ENCODE peak calls at places on chromosome 12, in six cellular contexts. R is HepG2, V is K562, Y is GM12891, M is H1, Z is GM12878. E is an unnamed sample.

GRCh38 chr12:30268036-30268435 is 427.6 kb downstream of the IPO8 start:
- DNase-seq in V (no peak), M (no peak), R (no peak), Y (no peak), Z (no peak), E (no peak)

GRCh38 chr12:75998292-75999063 is 33.1 kb downstream of the PHLDA1 start:
- DNase-seq in V (no peak), Z (no peak), Y (no peak), M (no peak), R (no peak), E (no peak)

GRCh38 chr12:50187084-50187900 is 20.1 kb upstream of the CERS5 start:
- DNase-seq in V (no peak), R (no peak), Z (peak), Y (no peak), M (no peak), E (no peak)

GRCh38 chr12:68958337-68958736 is 25.4 kb upstream of the CPM start:
- DNase-seq in R (no peak), V (no peak), Y (peak), Z (peak), M (no peak), E (peak)

GRCh38 chr12:85325452-85325851 is 45.4 kb downstream of the ALX1 start:
- DNase-seq in M (no peak), V (no peak), R (no peak), Z (no peak), Y (no peak), E (no peak)

GRCh38 chr12:11653215-11653753 is 3.8 kb downstream of the ETV6 start:
- DNase-seq in Z (peak), R (no peak), M (no peak), V (no peak), Y (no peak), E (no peak)

GRCh38 chr12:129150721-129151120 is 297.4 kb downstream of the GLT1D1 start:
- DNase-seq in Z (no peak), V (no peak), R (no peak), M (no peak), Y (no peak), E (no peak)

GRCh38 chr12:126337556-126337955 is 1272.3 kb downstream of the AACS start:
- DNase-seq in V (no peak), M (no peak), Z (no peak), Y (no peak), R (no peak), E (no peak)

GRCh38 chr12:104215638-104216297 is at the start of gene TXNRD1:
- DNase-seq in M (peak), Z (peak), Y (peak), V (peak), R (peak), E (peak)

GRCh38 chr12:55743131-55743921 is 404 bp downstream of the GDF11 start:
- DNase-seq in V (peak), Z (no peak), R (no peak), M (peak), Y (peak), E (peak)

GRCh38 chr12:98754095-98754494 is 109.0 kb downstream of the APAF1 start:
- DNase-seq in M (no peak), Z (peak), Y (peak), R (peak), V (peak), E (peak)
- TF ChIP-seq POLR2AphosphoS5 in M (no peak), Z (no peak), Y (no peak), R (no peak), V (no peak), E (no peak)

DNA sequence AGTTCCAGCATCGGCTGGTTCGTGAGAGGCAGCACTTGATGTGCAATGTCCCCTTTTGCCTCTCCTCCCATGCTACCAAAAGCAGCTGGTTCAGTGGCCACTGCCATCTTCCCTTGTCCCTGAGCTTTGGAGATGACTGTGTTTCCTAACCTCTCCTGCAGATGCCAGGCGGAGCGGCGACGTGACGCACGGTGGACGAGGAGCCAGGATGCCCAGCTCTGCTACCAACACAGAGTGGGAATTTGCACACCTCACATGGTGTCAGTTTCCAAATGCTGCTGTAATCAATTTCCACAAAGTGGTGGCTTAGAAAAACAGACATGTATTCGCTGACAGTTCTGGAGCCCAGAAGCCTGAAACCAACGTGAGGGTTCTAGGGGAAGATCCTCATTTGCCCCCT is 42.5 kb upstream of the MAP1LC3B2 start:
- DNase-seq in V (no peak), M (no peak), Y (no peak), Z (no peak), R (no peak), E (no peak)
- TF ChIP-seq POLR2A in V (no peak), M (no peak), Y (no peak), Z (no peak), R (no peak), E (no peak)

GRCh38 chr12:20440408-20440807 is 72.1 kb downstream of the PDE3A start:
- DNase-seq in R (no peak), Y (no peak), V (no peak), M (no peak), Z (no peak), E (no peak)

GRCh38 chr12:20438307-20438779 is 70.0 kb downstream of the PDE3A start:
- DNase-seq in M (no peak), V (no peak), R (no peak), Z (no peak), Y (no peak), E (no peak)

GRCh38 chr12:20434993-20435392 is 66.7 kb downstream of the PDE3A start:
- DNase-seq in R (no peak), V (no peak), Z (no peak), M (no peak), Y (no peak), E (no peak)

GRCh38 chr12:20439634-20440033 is 71.3 kb downstream of the PDE3A start:
- DNase-seq in Y (no peak), Z (no peak), V (no peak), M (no peak), R (no peak), E (no peak)

GRCh38 chr12:20436367-20436766 is 68.0 kb downstream of the PDE3A start:
- DNase-seq in Y (no peak), M (no peak), Z (no peak), R (no peak), V (no peak), E (no peak)
- TF ChIP-seq TAF1 in Y (no peak), M (no peak), Z (no peak), R (no peak), V (no peak), E (no peak)

GRCh38 chr12:64080319-64081008 is 141.6 kb downstream of the KICS2 start:
- DNase-seq in M (no peak), V (no peak), R (no peak), Y (no peak), Z (no peak), E (no peak)
- TF ChIP-seq POLR2AphosphoS5 in M (no peak), V (no peak), R (no peak), Y (no peak), Z (no peak), E (no peak)

GRCh38 chr12:21940972-21941521 is at the start of gene ABCC9:
- DNase-seq in M (peak), R (no peak), Y (no peak), Z (no peak), V (no peak), E (no peak)

GRCh38 chr12:21942377-21942703 is 1.1 kb upstream of the ABCC9 start:
- DNase-seq in R (no peak), V (no peak), M (peak), Y (no peak), Z (no peak), E (no peak)

GRCh38 chr12:21939435-21939834 is 1.8 kb downstream of the ABCC9 start:
- DNase-seq in Z (no peak), R (no peak), Y (no peak), M (no peak), V (no peak), E (no peak)

GRCh38 chr12:21940549-21940948 is 677 bp downstream of the ABCC9 start:
- DNase-seq in Y (no peak), R (no peak), V (no peak), M (no peak), Z (no peak), E (no peak)

DNA sequence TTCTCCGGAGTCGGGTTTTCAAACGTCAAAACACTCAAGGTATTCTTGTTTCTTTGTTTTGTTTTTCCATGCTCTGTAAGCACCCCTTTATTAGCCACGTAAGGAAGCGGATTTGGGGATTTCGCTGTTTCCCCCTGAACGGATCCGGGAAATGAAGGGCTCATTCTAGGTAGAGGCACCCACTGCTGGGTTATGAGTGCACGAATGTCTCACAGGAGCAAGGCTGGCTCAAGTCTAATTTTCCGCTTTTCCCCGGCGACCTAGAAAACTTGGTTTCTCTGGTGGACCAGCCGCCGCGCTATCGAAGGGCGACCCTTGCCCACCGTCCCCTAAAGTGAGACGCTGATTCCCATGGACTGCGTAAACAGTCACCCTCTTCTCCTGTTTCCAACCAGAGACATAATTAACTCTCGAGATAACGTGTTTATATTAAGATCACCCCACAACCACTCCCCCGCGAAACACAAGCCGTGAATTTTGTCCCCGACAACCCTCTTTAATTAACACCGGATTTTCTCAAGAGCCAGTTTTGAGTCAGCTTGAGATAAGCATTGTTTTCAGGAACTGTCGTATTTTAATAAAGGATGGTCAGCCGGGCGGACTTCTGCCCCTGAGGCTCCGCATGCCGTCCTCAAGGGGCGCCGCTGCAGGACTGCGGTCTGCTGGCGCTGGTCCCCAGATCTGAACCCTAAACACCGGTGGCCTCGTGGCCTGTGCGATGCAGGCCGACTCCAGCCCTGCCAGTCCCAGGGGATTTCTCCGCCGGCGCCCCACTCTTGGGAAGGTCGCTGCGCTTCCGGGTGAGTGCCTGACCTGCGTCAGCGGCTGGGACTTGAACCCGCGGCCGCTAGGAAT is 523 bp upstream of the ABCC9 start:
- DNase-seq in R (no peak), V (no peak), Z (no peak), M (peak), Y (no peak), E (no peak)
- TF ChIP-seq POLR2A in R (no peak), V (no peak), Z (no peak), M (peak), Y (no peak), E (no peak)

GRCh38 chr12:54368709-54369596 is 4.7 kb upstream of the GPR84 start:
- DNase-seq in R (peak), Y (no peak), M (peak), Z (no peak), V (peak), E (peak)
- TF ChIP-seq TAF1 in R (no peak), Y (peak), M (no peak), Z (no peak), V (peak), E (no peak)

GRCh38 chr12:40107098-40107802 is 1.4 kb upstream of the SLC2A13 start:
- DNase-seq in Z (peak), M (peak), V (peak), Y (peak), R (peak), E (peak)
- TF ChIP-seq POLR2AphosphoS5 in Z (no peak), M (no peak), V (no peak), Y (no peak), R (no peak), E (no peak)

GRCh38 chr12:122064034-122064777 is 14.3 kb upstream of the MLXIP start:
- DNase-seq in Z (peak), V (peak), Y (peak), M (peak), R (peak), E (peak)
- TF ChIP-seq POLR2A in Z (peak), V (peak), Y (no peak), M (peak), R (peak), E (no peak)

GRCh38 chr12:52924764-52925716 is 20.2 kb upstream of the KRT8 start:
- DNase-seq in Z (no peak), R (peak), M (no peak), V (peak), Y (no peak), E (no peak)
- TF ChIP-seq TAF1 in Z (no peak), R (no peak), M (no peak), V (no peak), Y (no peak), E (no peak)